ENCODE peak calls at places on chromosomes 4 and X, in ten cellular contexts. One of them, this sample, is unnamed.

GRCh38 chr4:8756816-8757215 is 114.8 kb downstream of the HMX1 start:
- DNase-seq in fibroblast of lung: no peak
- DNase-seq in HTR-8/SVneo: no peak
- DNase-seq in COR-L47: no peak
- DNase-seq in omental fat pad: no peak
- DNase-seq in activated effector memory CD4-positive, alpha-beta T cell treated with anti-CD3 and anti-CD28 coated beads, Interleukin-2, amount 50 U/mL, for 16 hours: peak
- DNase-seq in Panc1: no peak
- DNase-seq in NCI-H2081: no peak
- DNase-seq in skeletal muscle cell: no peak
- DNase-seq in HT1080: no peak
- DNase-seq in this sample: no peak

GRCh38 chr4:3869661-3870566 is 103.7 kb downstream of the ADRA2C start:
- DNase-seq in COR-L47: no peak
- DNase-seq in HT1080: no peak
- DNase-seq in HTR-8/SVneo: no peak
- DNase-seq in fibroblast of lung: no peak
- DNase-seq in NCI-H2081: no peak
- DNase-seq in activated effector memory CD4-positive, alpha-beta T cell treated with anti-CD3 and anti-CD28 coated beads, Interleukin-2, amount 50 U/mL, for 16 hours: peak
- DNase-seq in skeletal muscle cell: no peak
- DNase-seq in Panc1: no peak
- DNase-seq in omental fat pad: no peak
- DNase-seq in this sample: peak

GRCh38 chr4:24853142-24853541 is 57.8 kb downstream of the SOD3 start:
- DNase-seq in HTR-8/SVneo: no peak
- DNase-seq in fibroblast of lung: peak
- DNase-seq in HT1080: peak
- DNase-seq in NCI-H2081: no peak
- DNase-seq in activated effector memory CD4-positive, alpha-beta T cell treated with anti-CD3 and anti-CD28 coated beads, Interleukin-2, amount 50 U/mL, for 16 hours: no peak
- DNase-seq in Panc1: no peak
- DNase-seq in skeletal muscle cell: no peak
- DNase-seq in COR-L47: no peak
- DNase-seq in omental fat pad: no peak
- DNase-seq in this sample: no peak

GRCh38 chr4:169634975-169635374 is 14.6 kb downstream of the CLCN3 start:
- DNase-seq in skeletal muscle cell: no peak
- DNase-seq in NCI-H2081: no peak
- DNase-seq in fibroblast of lung: no peak
- DNase-seq in HTR-8/SVneo: no peak
- DNase-seq in omental fat pad: no peak
- DNase-seq in activated effector memory CD4-positive, alpha-beta T cell treated with anti-CD3 and anti-CD28 coated beads, Interleukin-2, amount 50 U/mL, for 16 hours: no peak
- DNase-seq in HT1080: no peak
- DNase-seq in COR-L47: no peak
- DNase-seq in Panc1: no peak
- DNase-seq in this sample: no peak

GRCh38 chr4:188781655-188782054 is 642.4 kb downstream of the TRIML1 start:
- DNase-seq in activated effector memory CD4-positive, alpha-beta T cell treated with anti-CD3 and anti-CD28 coated beads, Interleukin-2, amount 50 U/mL, for 16 hours: no peak
- DNase-seq in HTR-8/SVneo: peak
- DNase-seq in COR-L47: no peak
- DNase-seq in Panc1: no peak
- DNase-seq in HT1080: no peak
- DNase-seq in omental fat pad: no peak
- DNase-seq in NCI-H2081: no peak
- DNase-seq in fibroblast of lung: no peak
- DNase-seq in skeletal muscle cell: no peak
- DNase-seq in this sample: no peak

GRCh38 chrX:29229802-29230201 is 642.6 kb downstream of the IL1RAPL1 start:
- DNase-seq in omental fat pad: no peak
- DNase-seq in HTR-8/SVneo: no peak
- DNase-seq in skeletal muscle cell: no peak
- DNase-seq in NCI-H2081: no peak
- DNase-seq in COR-L47: no peak
- DNase-seq in Panc1: no peak
- DNase-seq in HT1080: peak
- DNase-seq in fibroblast of lung: peak
- DNase-seq in activated effector memory CD4-positive, alpha-beta T cell treated with anti-CD3 and anti-CD28 coated beads, Interleukin-2, amount 50 U/mL, for 16 hours: no peak
- DNase-seq in this sample: no peak

GRCh38 chr4:54513231-54513630 is 144.5 kb upstream of the KIT start:
- DNase-seq in HTR-8/SVneo: peak
- DNase-seq in Panc1: no peak
- DNase-seq in fibroblast of lung: peak
- DNase-seq in COR-L47: no peak
- DNase-seq in activated effector memory CD4-positive, alpha-beta T cell treated with anti-CD3 and anti-CD28 coated beads, Interleukin-2, amount 50 U/mL, for 16 hours: no peak
- DNase-seq in omental fat pad: no peak
- DNase-seq in skeletal muscle cell: peak
- DNase-seq in NCI-H2081: no peak
- DNase-seq in HT1080: peak
- DNase-seq in this sample: no peak

GRCh38 chr4:151408630-151409469 is at the start of gene FHIP1A:
- DNase-seq in HT1080: peak
- DNase-seq in skeletal muscle cell: peak
- DNase-seq in NCI-H2081: peak
- DNase-seq in activated effector memory CD4-positive, alpha-beta T cell treated with anti-CD3 and anti-CD28 coated beads, Interleukin-2, amount 50 U/mL, for 16 hours: peak
- DNase-seq in COR-L47: peak
- DNase-seq in Panc1: no peak
- DNase-seq in fibroblast of lung: peak
- DNase-seq in HTR-8/SVneo: peak
- DNase-seq in omental fat pad: peak
- DNase-seq in this sample: peak

GRCh38 chr4:105306158-105306781 is 159.6 kb downstream of the TET2 start:
- DNase-seq in NCI-H2081: no peak
- DNase-seq in activated effector memory CD4-positive, alpha-beta T cell treated with anti-CD3 and anti-CD28 coated beads, Interleukin-2, amount 50 U/mL, for 16 hours: peak
- DNase-seq in omental fat pad: no peak
- DNase-seq in skeletal muscle cell: no peak
- DNase-seq in HTR-8/SVneo: no peak
- DNase-seq in COR-L47: no peak
- DNase-seq in Panc1: no peak
- DNase-seq in HT1080: peak
- DNase-seq in fibroblast of lung: peak
- DNase-seq in this sample: no peak

GRCh38 chrX:23228454-23228853 is 106.2 kb upstream of the PTCHD1 start:
- DNase-seq in HT1080: no peak
- DNase-seq in skeletal muscle cell: no peak
- DNase-seq in fibroblast of lung: no peak
- DNase-seq in Panc1: no peak
- DNase-seq in NCI-H2081: no peak
- DNase-seq in activated effector memory CD4-positive, alpha-beta T cell treated with anti-CD3 and anti-CD28 coated beads, Interleukin-2, amount 50 U/mL, for 16 hours: no peak
- DNase-seq in COR-L47: no peak
- DNase-seq in HTR-8/SVneo: no peak
- DNase-seq in omental fat pad: no peak
- DNase-seq in this sample: no peak

GRCh38 chr4:15405069-15405468 is 22.8 kb upstream of the C1QTNF7 start:
- DNase-seq in COR-L47: no peak
- DNase-seq in fibroblast of lung: no peak
- DNase-seq in NCI-H2081: no peak
- DNase-seq in omental fat pad: no peak
- DNase-seq in HTR-8/SVneo: no peak
- DNase-seq in skeletal muscle cell: no peak
- DNase-seq in Panc1: no peak
- DNase-seq in activated effector memory CD4-positive, alpha-beta T cell treated with anti-CD3 and anti-CD28 coated beads, Interleukin-2, amount 50 U/mL, for 16 hours: no peak
- DNase-seq in HT1080: no peak
- DNase-seq in this sample: no peak

GRCh38 chr4:32135642-32136041 is 1415.5 kb downstream of the PCDH7 start:
- DNase-seq in activated effector memory CD4-positive, alpha-beta T cell treated with anti-CD3 and anti-CD28 coated beads, Interleukin-2, amount 50 U/mL, for 16 hours: no peak
- DNase-seq in NCI-H2081: no peak
- DNase-seq in skeletal muscle cell: peak
- DNase-seq in HT1080: no peak
- DNase-seq in fibroblast of lung: peak
- DNase-seq in Panc1: no peak
- DNase-seq in COR-L47: no peak
- DNase-seq in HTR-8/SVneo: no peak
- DNase-seq in omental fat pad: no peak
- DNase-seq in this sample: no peak

GRCh38 chr4:143558823-143559756 is 45.6 kb downstream of the SMARCA5 start:
- DNase-seq in NCI-H2081: peak
- DNase-seq in omental fat pad: no peak
- DNase-seq in HTR-8/SVneo: no peak
- DNase-seq in COR-L47: peak
- DNase-seq in Panc1: peak
- DNase-seq in HT1080: peak
- DNase-seq in activated effector memory CD4-positive, alpha-beta T cell treated with anti-CD3 and anti-CD28 coated beads, Interleukin-2, amount 50 U/mL, for 16 hours: peak
- DNase-seq in skeletal muscle cell: peak
- DNase-seq in fibroblast of lung: peak
- DNase-seq in this sample: peak

GRCh38 chr4:67712000-67712625 is 11.2 kb upstream of the UBA6 start:
- DNase-seq in omental fat pad: no peak
- DNase-seq in HTR-8/SVneo: no peak
- DNase-seq in fibroblast of lung: no peak
- DNase-seq in activated effector memory CD4-positive, alpha-beta T cell treated with anti-CD3 and anti-CD28 coated beads, Interleukin-2, amount 50 U/mL, for 16 hours: no peak
- DNase-seq in NCI-H2081: no peak
- DNase-seq in skeletal muscle cell: no peak
- DNase-seq in COR-L47: peak
- DNase-seq in HT1080: no peak
- DNase-seq in Panc1: no peak
- DNase-seq in this sample: no peak

GRCh38 chrX:55522577-55523254 is 33.1 kb upstream of the USP51 start:
- DNase-seq in HTR-8/SVneo: no peak
- DNase-seq in omental fat pad: no peak
- DNase-seq in NCI-H2081: no peak
- DNase-seq in skeletal muscle cell: no peak
- DNase-seq in activated effector memory CD4-positive, alpha-beta T cell treated with anti-CD3 and anti-CD28 coated beads, Interleukin-2, amount 50 U/mL, for 16 hours: no peak
- DNase-seq in COR-L47: no peak
- DNase-seq in HT1080: no peak
- DNase-seq in fibroblast of lung: no peak
- DNase-seq in Panc1: no peak
- DNase-seq in this sample: no peak

GRCh38 chr4:142274137-142274536 is 572.0 kb downstream of the INPP4B start:
- DNase-seq in HTR-8/SVneo: no peak
- DNase-seq in omental fat pad: no peak
- DNase-seq in fibroblast of lung: peak
- DNase-seq in activated effector memory CD4-positive, alpha-beta T cell treated with anti-CD3 and anti-CD28 coated beads, Interleukin-2, amount 50 U/mL, for 16 hours: no peak
- DNase-seq in NCI-H2081: no peak
- DNase-seq in COR-L47: no peak
- DNase-seq in HT1080: peak
- DNase-seq in Panc1: no peak
- DNase-seq in skeletal muscle cell: peak
- DNase-seq in this sample: no peak

GRCh38 chr4:123896446-123897071 is 500.0 kb downstream of the SPRY1 start:
- DNase-seq in HT1080: no peak
- DNase-seq in COR-L47: no peak
- DNase-seq in Panc1: no peak
- DNase-seq in skeletal muscle cell: no peak
- DNase-seq in NCI-H2081: no peak
- DNase-seq in fibroblast of lung: peak
- DNase-seq in HTR-8/SVneo: no peak
- DNase-seq in omental fat pad: no peak
- DNase-seq in activated effector memory CD4-positive, alpha-beta T cell treated with anti-CD3 and anti-CD28 coated beads, Interleukin-2, amount 50 U/mL, for 16 hours: no peak
- DNase-seq in this sample: no peak

GRCh38 chr4:42492977-42493376 is 95.7 kb downstream of the SHISA3 start:
- DNase-seq in skeletal muscle cell: no peak
- DNase-seq in NCI-H2081: no peak
- DNase-seq in activated effector memory CD4-positive, alpha-beta T cell treated with anti-CD3 and anti-CD28 coated beads, Interleukin-2, amount 50 U/mL, for 16 hours: no peak
- DNase-seq in HT1080: no peak
- DNase-seq in HTR-8/SVneo: no peak
- DNase-seq in COR-L47: no peak
- DNase-seq in fibroblast of lung: no peak
- DNase-seq in omental fat pad: no peak
- DNase-seq in Panc1: no peak
- DNase-seq in this sample: no peak

GRCh38 chrX:40646489-40647306 is 663 bp downstream of the CXorf38 start:
- DNase-seq in HT1080: peak
- DNase-seq in fibroblast of lung: peak
- DNase-seq in omental fat pad: no peak
- DNase-seq in skeletal muscle cell: no peak
- DNase-seq in activated effector memory CD4-positive, alpha-beta T cell treated with anti-CD3 and anti-CD28 coated beads, Interleukin-2, amount 50 U/mL, for 16 hours: peak
- DNase-seq in NCI-H2081: no peak
- DNase-seq in HTR-8/SVneo: peak
- DNase-seq in Panc1: no peak
- DNase-seq in COR-L47: peak
- DNase-seq in this sample: no peak

GRCh38 chrX:77749695-77750094 is 36.3 kb downstream of the ATRX start:
- DNase-seq in activated effector memory CD4-positive, alpha-beta T cell treated with anti-CD3 and anti-CD28 coated beads, Interleukin-2, amount 50 U/mL, for 16 hours: no peak
- DNase-seq in Panc1: no peak
- DNase-seq in omental fat pad: no peak
- DNase-seq in skeletal muscle cell: peak
- DNase-seq in HT1080: peak
- DNase-seq in COR-L47: no peak
- DNase-seq in HTR-8/SVneo: peak
- DNase-seq in NCI-H2081: no peak
- DNase-seq in fibroblast of lung: peak
- DNase-seq in this sample: no peak

GRCh38 chrX:104565791-104566687 is at the start of gene IL1RAPL2:
- DNase-seq in omental fat pad: no peak
- DNase-seq in activated effector memory CD4-positive, alpha-beta T cell treated with anti-CD3 and anti-CD28 coated beads, Interleukin-2, amount 50 U/mL, for 16 hours: no peak
- DNase-seq in skeletal muscle cell: no peak
- DNase-seq in NCI-H2081: peak
- DNase-seq in Panc1: no peak
- DNase-seq in HT1080: peak
- DNase-seq in COR-L47: peak
- DNase-seq in fibroblast of lung: peak
- DNase-seq in HTR-8/SVneo: no peak
- DNase-seq in this sample: no peak

GRCh38 chr4:184850431-184851199 is 24.8 kb upstream of the ACSL1 start:
- DNase-seq in skeletal muscle cell: no peak
- DNase-seq in HT1080: peak
- DNase-seq in NCI-H2081: no peak
- DNase-seq in fibroblast of lung: no peak
- DNase-seq in COR-L47: no peak
- DNase-seq in HTR-8/SVneo: no peak
- DNase-seq in omental fat pad: no peak
- DNase-seq in activated effector memory CD4-positive, alpha-beta T cell treated with anti-CD3 and anti-CD28 coated beads, Interleukin-2, amount 50 U/mL, for 16 hours: no peak
- DNase-seq in Panc1: no peak
- DNase-seq in this sample: no peak

This sample was measured in tibial nerve.